ENCODE peak calls at places on chromosomes 3 and 15, in six cellular contexts. D is lung, N is kidney, X is GM23338, C is fibroblast of lung, S is psoas muscle. A is an unnamed sample.

GRCh38 chr3:55718074-55718473 is 231.0 kb upstream of the WNT5A start:
- DNase-seq in S (no peak), N (no peak), C (no peak), D (no peak), X (no peak), A (no peak)

GRCh38 chr3:30919600-30919999 is 25.1 kb upstream of the GADL1 start:
- DNase-seq in N (no peak), S (no peak), D (no peak), X (no peak), C (no peak), A (no peak)

GRCh38 chr15:98321916-98322315 is 326.4 kb upstream of the IGF1R start:
- DNase-seq in D (no peak), N (no peak), X (no peak), C (no peak), S (no peak), A (no peak)

GRCh38 chr3:9625656-9626055 is 23.6 kb upstream of the MTMR14 start:
- DNase-seq in D (no peak), N (no peak), X (no peak), S (no peak), C (no peak), A (no peak)

GRCh38 chr15:73709671-73710070 is 25.5 kb downstream of the CD276 start:
- DNase-seq in S (no peak), N (no peak), X (no peak), C (no peak), D (no peak), A (no peak)

GRCh38 chr15:73391128-73391864 is 22.5 kb upstream of the HCN4 start:
- DNase-seq in X (no peak), D (no peak), S (no peak), N (no peak), C (no peak), A (no peak)

GRCh38 chr3:126773783-126774182 is 69.7 kb downstream of the CHCHD6 start:
- DNase-seq in C (no peak), X (no peak), D (no peak), S (no peak), N (no peak), A (no peak)

GRCh38 chr3:52730681-52731080 is 24.8 kb downstream of the SPCS1 start:
- DNase-seq in C (no peak), N (no peak), S (no peak), X (no peak), D (no peak), A (no peak)

GRCh38 chr3:62135731-62136130 is 237.6 kb downstream of the FEZF2 start:
- DNase-seq in C (no peak), N (no peak), D (no peak), X (no peak), S (no peak), A (no peak)

GRCh38 chr15:100671858-100672543 is 69.6 kb downstream of the ASB7 start:
- DNase-seq in D (no peak), C (peak; percentile 21), N (no peak), X (peak; percentile 35), S (no peak), A (peak; percentile 33)

GRCh38 chr3:123119802-123120201 is 53.0 kb downstream of the PDIA5 start:
- DNase-seq in X (no peak), C (no peak), N (no peak), S (no peak), D (no peak), A (no peak)

GRCh38 chr15:95127356-95127755 is 896.0 kb downstream of the MCTP2 start:
- DNase-seq in D (no peak), X (peak; percentile 7), C (peak; percentile 27), N (no peak), S (no peak), A (no peak)

GRCh38 chr15:50953302-50953701 is 44.8 kb downstream of the AP4E1 start:
- DNase-seq in N (no peak), X (no peak), S (no peak), C (peak; percentile 13), D (no peak), A (peak; percentile 5)

GRCh38 chr15:23866832-23867231 is 179.7 kb upstream of the NDN start:
- DNase-seq in D (no peak), C (no peak), S (no peak), X (peak; percentile 47), N (no peak), A (no peak)

GRCh38 chr3:39260957-39261356 is 18.9 kb downstream of the CX3CR1 start:
- DNase-seq in S (peak; percentile 92), N (peak; percentile 83), D (peak; percentile 71), C (peak; percentile 81), X (peak; percentile 61), A (peak; percentile 93)

GRCh38 chr15:77739591-77740378 is 107.1 kb upstream of the LINGO1 start:
- DNase-seq in S (no peak), D (no peak), N (no peak), C (no peak), X (peak; percentile 89), A (no peak)

GRCh38 chr3:184745526-184745925 is 33.7 kb upstream of the MAGEF1 start:
- DNase-seq in D (no peak), N (peak; percentile 19), S (no peak), X (no peak), C (no peak), A (no peak)

GRCh38 chr3:112002458-112002971 is 3.8 kb downstream of the TAGLN3 start:
- DNase-seq in D (no peak), S (no peak), X (no peak), N (no peak), C (peak; percentile 76), A (no peak)

GRCh38 chr3:30720586-30721313 is 114.3 kb downstream of the TGFBR2 start:
- DNase-seq in N (no peak), C (peak; percentile 86), X (no peak), S (no peak), D (no peak), A (peak; percentile 14)

GRCh38 chr15:37059051-37059450 is 41.3 kb downstream of the MEIS2 start:
- DNase-seq in D (no peak), S (no peak), C (peak; percentile 91), X (no peak), N (no peak), A (peak; percentile 41)

GRCh38 chr15:35290301-35290721 is 205.2 kb upstream of the NANOGP8 start:
- DNase-seq in S (no peak), C (no peak), X (no peak), D (no peak), N (no peak), A (no peak)

GRCh38 chr3:139578783-139579182 is 39.2 kb upstream of the RBP1 start:
- DNase-seq in X (no peak), N (no peak), S (no peak), D (no peak), C (no peak), A (no peak)

GRCh38 chr15:80497221-80497620 is 93.0 kb downstream of the ARNT2 start:
- DNase-seq in X (no peak), D (no peak), S (no peak), C (no peak), N (no peak), A (no peak)

GRCh38 chr15:74893627-74894026 is 3.8 kb downstream of the MPI start:
- DNase-seq in C (no peak), X (no peak), D (no peak), S (peak; percentile 4), N (no peak), A (no peak)

GRCh38 chr3:163773136-163773535 is 1305.2 kb downstream of the SI start:
- DNase-seq in C (no peak), S (no peak), D (no peak), N (no peak), X (no peak), A (no peak)

GRCh38 chr3:8622873-8623725 is 21.5 kb downstream of the SSUH2 start:
- DNase-seq in N (peak; percentile 85), S (peak; percentile 86), D (peak; percentile 49), X (peak; percentile 90), C (peak; percentile 62), A (peak; percentile 65)

GRCh38 chr3:42300013-42300412 is 34.0 kb upstream of the CCK start:
- DNase-seq in X (peak; percentile 69), C (peak; percentile 35), S (no peak), N (no peak), D (no peak), A (peak; percentile 35)

GRCh38 chr3:126913524-126913923 is 69.4 kb upstream of the PLXNA1 start:
- DNase-seq in X (no peak), D (no peak), S (no peak), N (no peak), C (peak; percentile 53), A (no peak)

GRCh38 chr3:42180901-42181300 is 85.1 kb downstream of the CCK start:
- DNase-seq in S (no peak), X (no peak), N (no peak), C (no peak), D (no peak), A (no peak)

GRCh38 chr15:82072926-82073537 is 27.2 kb upstream of the MEX3B start:
- DNase-seq in S (no peak), D (no peak), C (no peak), N (no peak), X (no peak), A (no peak)

GRCh38 chr15:98330692-98331435 is 317.5 kb upstream of the IGF1R start:
- DNase-seq in S (no peak), D (no peak), N (no peak), C (no peak), X (no peak), A (no peak)

GRCh38 chr15:52172869-52173268 is 18.3 kb downstream of the GNB5 start:
- DNase-seq in C (no peak), S (no peak), D (no peak), X (no peak), N (no peak), A (no peak)

GRCh38 chr15:52171807-52172206 is 19.4 kb downstream of the GNB5 start:
- DNase-seq in C (no peak), S (no peak), X (no peak), N (no peak), D (no peak), A (no peak)

GRCh38 chr15:52171386-52171785 is 19.8 kb downstream of the GNB5 start:
- DNase-seq in X (peak; percentile 45), C (no peak), N (no peak), D (no peak), S (no peak), A (peak; percentile 16)
- TF ChIP-seq CTCF in X (no peak), C (no peak), N (no peak), D (no peak), S (no peak), A (peak; percentile 38)

DNA sequence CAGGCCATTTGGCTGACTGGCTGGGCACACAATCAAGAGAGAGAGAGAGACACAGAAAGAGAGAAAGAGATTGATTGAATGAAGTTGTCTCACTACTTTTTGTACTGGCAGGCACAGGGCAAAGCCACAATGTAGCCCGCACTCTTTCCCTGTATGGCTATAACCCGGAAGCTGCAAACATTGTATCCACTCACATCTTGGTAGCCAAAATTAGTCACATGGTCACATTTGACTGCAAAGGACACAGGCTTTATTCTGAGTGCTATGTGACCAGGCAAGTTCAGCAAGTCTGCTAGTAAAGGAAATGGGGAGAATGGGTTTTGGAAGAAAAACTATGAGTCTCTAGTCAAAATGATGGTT is 31.4 kb upstream of the GLCE start:
- DNase-seq in S (no peak), D (no peak), N (no peak), C (no peak), X (no peak), A (no peak)
- H3K27ac ChIP-seq in S (no peak overlapping the region), D (no peak overlapping the region), N (no peak overlapping the region), C (no peak overlapping the region), X (no peak overlapping the region), A (no peak overlapping the region)

GRCh38 chr3:15089201-15089600 is 9.7 kb downstream of the RBSN start:
- DNase-seq in S (no peak), X (no peak), D (no peak), N (no peak), C (no peak), A (no peak)
- H3K36me3 ChIP-seq in S (peaks cover 99% of the 10 kb centered on the region), X (peaks cover 3% of the 10 kb centered on the region), D (peaks cover 15% of the 10 kb centered on the region), N (peaks cover 19% of the 10 kb centered on the region), C (peaks cover 2% of the 10 kb centered on the region), A (peaks cover 39% of the 10 kb centered on the region)

GRCh38 chr3:4720316-4721075 is 227.3 kb downstream of the ITPR1 start:
- DNase-seq in C (peak; percentile 94), S (peak; percentile 57), X (peak; percentile 74), N (peak; percentile 74), D (peak; percentile 62), A (peak; percentile 77)
- TF ChIP-seq CTCF in C (peak; percentile 24), S (peak; percentile 23), X (peak; percentile 64), N (peak; percentile 48), D (peak; percentile 27), A (peak; percentile 63)